ENCODE peak calls at places on chromosomes 7 and 10, in five cellular contexts. H is hepatocyte, F is SK-N-SH, K is WERI-Rb-1, V is Peyer's patch. O is an unnamed sample.

GRCh38 chr7:130292682-130293257 is at the start of gene CPA4:
- DNase-seq in H (no peak), F (no peak), K (no peak), V (no peak), O (no peak)

GRCh38 chr10:97607076-97607635 is 17.6 kb downstream of the C10orf62 start:
- DNase-seq in H (no peak), F (no peak), K (no peak), V (no peak), O (no peak)

GRCh38 chr10:69352569-69353264 is 64.0 kb downstream of the TACR2 start:
- DNase-seq in H (no peak), F (no peak), K (no peak), V (no peak), O (no peak)

GRCh38 chr7:149785983-149786382 is 12.6 kb upstream of the ZNF467 start:
- DNase-seq in H (no peak), F (no peak), K (no peak), V (no peak), O (no peak)

GRCh38 chr10:49177391-49178355 is 10.5 kb downstream of the TMEM273 start:
- DNase-seq in H (peak; percentile 61), F (no peak), K (no peak), V (no peak), O (no peak)

GRCh38 chr7:112665709-112666108 is 124.5 kb downstream of the TMEM168 start:
- DNase-seq in H (peak; percentile 43), F (peak; percentile 17), K (peak; percentile 44), V (no peak), O (no peak)

GRCh38 chr10:78513330-78513729 is 479.7 kb downstream of the RPS24 start:
- DNase-seq in H (no peak), F (no peak), K (no peak), V (no peak), O (no peak)

GRCh38 chr7:132782777-132783633 is 206.7 kb upstream of the PLXNA4 start:
- DNase-seq in H (no peak), F (no peak), K (no peak), V (no peak), O (no peak)

GRCh38 chr7:151631149-151631967 is 111.7 kb upstream of the RHEB start:
- DNase-seq in H (no peak), F (no peak), K (peak; percentile 33), V (no peak), O (no peak)

GRCh38 chr10:2077231-2077630 is 339.9 kb upstream of the ADARB2 start:
- DNase-seq in H (no peak), F (no peak), K (no peak), V (no peak), O (no peak)

GRCh38 chr10:133096616-133097269 is 9.0 kb downstream of the ADGRA1 start:
- DNase-seq in H (no peak), F (peak; percentile 52), K (peak; percentile 38), V (no peak), O (no peak)

GRCh38 chr10:108203905-108204527 is 1039.5 kb upstream of the SORCS1 start:
- DNase-seq in H (no peak), F (no peak), K (no peak), V (no peak), O (no peak)

GRCh38 chr7:2233876-2234275 is 1.1 kb upstream of the MAD1L1 start:
- DNase-seq in H (no peak), F (no peak), K (no peak), V (no peak), O (no peak)

GRCh38 chr10:69839696-69840345 is 38.1 kb downstream of the COL13A1 start:
- DNase-seq in H (no peak), F (peak; percentile 40), K (peak; percentile 38), V (no peak), O (no peak)

GRCh38 chr10:110399163-110400094 is 94.7 kb upstream of the SMNDC1 start:
- DNase-seq in H (peak; percentile 70), F (no peak), K (no peak), V (peak; percentile 37), O (no peak)

GRCh38 chr10:13707156-13707881 is 120.6 kb downstream of the PRPF18 start:
- DNase-seq in H (peak; percentile 77), F (no peak), K (no peak), V (peak; percentile 65), O (peak; percentile 61)

GRCh38 chr10:30463944-30464451 is 30.0 kb downstream of the MAP3K8 start:
- DNase-seq in H (no peak), F (no peak), K (no peak), V (no peak), O (no peak)

GRCh38 chr7:102319671-102320070 is 33.0 kb downstream of the SH2B2 start:
- DNase-seq in H (no peak), F (no peak), K (no peak), V (peak; percentile 7), O (no peak)

GRCh38 chr7:13069832-13070231 is 382.4 kb downstream of the ARL4A start:
- DNase-seq in H (no peak), F (no peak), K (no peak), V (no peak), O (no peak)

GRCh38 chr10:72062832-72063702 is 25.3 kb downstream of the SPOCK2 start:
- DNase-seq in H (no peak), F (no peak), K (no peak), V (no peak), O (no peak)

GRCh38 chr10:72059843-72060822 is 28.2 kb downstream of the SPOCK2 start:
- DNase-seq in H (no peak), F (no peak), K (no peak), V (no peak), O (no peak)

GRCh38 chr10:72062341-72062740 is 26.0 kb downstream of the SPOCK2 start:
- DNase-seq in H (no peak), F (no peak), K (no peak), V (no peak), O (no peak)

GRCh38 chr10:72061930-72062329 is 26.4 kb downstream of the SPOCK2 start:
- DNase-seq in H (no peak), F (no peak), K (no peak), V (no peak), O (no peak)

DNA sequence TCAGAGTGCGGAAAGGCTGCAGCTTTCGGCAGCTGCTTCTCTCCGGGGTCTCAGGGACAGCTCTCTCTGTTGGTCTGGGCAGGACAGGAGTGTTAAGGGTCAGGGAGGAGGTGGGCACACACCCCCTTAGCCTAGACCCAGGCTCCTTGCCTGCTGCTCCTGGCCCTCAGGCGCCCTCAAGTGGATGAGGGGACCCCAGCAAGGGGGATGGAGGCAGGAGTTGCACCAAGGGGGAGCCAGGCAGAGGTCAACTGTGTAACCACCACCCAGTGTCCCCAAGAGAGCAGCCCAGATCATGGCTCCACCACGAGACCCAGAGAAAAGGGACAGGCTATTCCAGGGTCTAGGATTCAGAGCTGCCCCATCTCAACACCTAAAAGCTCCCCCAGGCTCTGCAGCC is 26.9 kb downstream of the SPOCK2 start:
- DNase-seq in H (no peak), F (peak; percentile 56), K (peak; percentile 54), V (no peak), O (peak; percentile 24)
- TF ChIP-seq CTCF in H (no peak), F (no peak), K (peak; percentile 72), V (no peak), O (no peak)

DNA sequence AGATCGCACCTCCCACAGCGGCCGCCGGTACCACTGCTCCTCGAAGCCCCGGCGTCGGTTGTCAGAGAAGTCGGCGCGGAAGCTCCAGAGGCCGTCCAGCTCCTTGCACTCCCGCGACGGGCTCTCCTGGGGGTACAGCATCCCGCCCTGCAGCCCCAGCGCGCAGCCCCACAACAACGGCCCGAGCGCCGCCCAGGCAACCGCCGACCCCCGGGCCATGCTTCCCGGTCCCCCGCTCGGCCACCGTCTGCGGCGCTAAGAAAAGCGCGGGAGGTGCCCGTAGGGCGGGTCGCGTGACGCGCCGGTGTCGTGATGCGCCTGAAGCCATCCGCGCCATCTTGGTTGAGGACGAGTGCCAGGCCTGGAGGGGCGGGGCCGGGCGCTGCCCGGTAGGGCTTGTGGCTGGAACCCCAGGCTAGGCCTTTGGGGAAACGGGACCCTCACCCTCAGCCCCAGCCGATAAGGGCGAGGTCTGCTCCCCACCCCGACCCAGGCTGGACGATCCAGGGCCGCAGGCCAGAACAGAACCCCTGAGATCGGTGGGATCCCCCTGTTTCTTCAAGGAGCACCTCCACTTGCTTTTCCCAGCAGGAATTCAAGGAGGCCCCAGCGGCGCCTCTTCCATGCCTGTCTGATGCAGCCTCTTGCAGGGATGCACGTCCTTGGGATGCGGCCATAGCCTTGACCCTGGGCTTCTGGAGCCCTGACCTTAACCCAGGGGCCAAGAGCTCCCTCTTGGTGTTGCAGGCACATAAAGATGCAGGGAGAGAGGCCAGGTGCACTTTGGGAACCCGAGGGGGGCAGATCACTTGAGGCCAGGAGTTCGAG is at the start of gene GUSB:
- DNase-seq in H (peak; percentile 95), F (peak; percentile 99), K (peak; percentile 93), V (peak; percentile 95), O (peak; percentile 90)
- TF ChIP-seq CTCF in H (no peak), F (no peak), K (no peak), V (peak; percentile 11), O (no peak)

DNA sequence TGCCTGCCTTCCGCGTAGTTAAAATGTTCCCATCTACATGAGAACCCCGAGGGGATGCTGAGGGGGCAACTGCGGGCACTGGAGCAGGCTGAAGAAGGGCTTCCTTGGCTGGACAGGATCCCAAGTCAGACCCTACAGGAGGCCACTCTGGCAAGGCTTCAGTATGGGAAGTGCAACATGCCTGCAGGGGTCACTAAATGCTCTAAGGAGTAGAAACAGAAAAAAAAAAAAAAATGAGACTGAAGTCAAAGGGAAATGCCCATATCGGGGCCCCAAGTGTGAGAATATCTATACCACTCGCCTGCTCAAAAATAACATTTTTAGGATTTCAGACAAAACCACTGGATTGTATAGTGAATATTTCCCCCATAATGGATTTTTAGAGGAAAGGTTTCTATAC is 33.5 kb downstream of the FAM204A start:
- DNase-seq in H (no peak), F (no peak), K (peak; percentile 22), V (no peak), O (no peak)
- TF ChIP-seq CTCF in H (peak; percentile 7), F (no peak), K (no peak), V (no peak), O (no peak)

GRCh38 chr10:104340099-104340594 is 1.9 kb upstream of the ITPRIP start:
- DNase-seq in H (peak; percentile 53), F (no peak), K (no peak), V (no peak), O (no peak)

GRCh38 chr10:104337527-104337984 is 709 bp downstream of the ITPRIP start:
- DNase-seq in H (no peak), F (no peak), K (no peak), V (no peak), O (peak; percentile 59)

GRCh38 chr10:104336829-104337526 is 1.3 kb downstream of the ITPRIP start:
- DNase-seq in H (no peak), F (no peak), K (no peak), V (no peak), O (no peak)

GRCh38 chr10:104339469-104340098 is 1.3 kb upstream of the ITPRIP start:
- DNase-seq in H (peak; percentile 61), F (no peak), K (no peak), V (no peak), O (no peak)

DNA sequence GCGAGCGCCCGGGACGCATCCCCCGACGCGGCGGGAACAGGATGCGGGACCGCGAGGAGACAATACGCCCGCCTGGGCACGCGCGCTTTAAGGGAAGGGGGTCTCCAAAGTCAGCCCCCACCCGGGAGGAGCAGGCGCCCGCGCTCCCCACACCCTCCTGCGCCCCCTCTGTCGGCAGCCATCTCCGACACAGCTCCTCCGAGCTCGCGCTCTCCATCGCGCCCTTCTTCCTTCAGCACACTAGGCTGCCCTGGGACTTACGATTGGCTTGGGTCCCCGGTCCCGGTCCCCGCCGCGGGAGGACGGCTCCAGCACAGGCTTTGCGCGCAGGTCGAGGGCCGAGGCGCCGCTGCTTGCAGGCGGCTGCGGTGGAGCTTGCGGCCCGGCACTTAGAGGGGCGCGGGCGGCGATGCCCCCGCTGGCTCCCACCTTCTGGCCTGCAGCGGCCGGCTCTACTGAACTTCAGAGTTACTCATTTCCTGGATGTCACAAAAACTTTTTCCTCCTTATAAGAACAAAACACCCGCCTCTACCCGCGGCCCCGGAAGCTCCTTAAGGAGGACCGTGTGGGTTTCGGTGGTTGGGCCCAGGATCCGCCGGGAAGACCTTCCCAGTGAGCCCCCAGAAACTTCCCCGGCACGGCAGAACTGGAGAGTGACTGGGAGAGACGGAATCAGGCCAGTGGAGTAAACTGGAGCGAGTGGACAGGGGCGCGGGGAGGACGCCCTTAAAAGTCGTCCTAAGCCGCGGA is at the start of gene ITPRIP:
- DNase-seq in H (peak; percentile 81), F (peak; percentile 86), K (peak; percentile 59), V (peak; percentile 82), O (peak; percentile 68)
- TF ChIP-seq CTCF in H (no peak), F (peak; percentile 38), K (peak; percentile 37), V (no peak), O (no peak)

O was measured in endothelial cell.